ENCODE peak calls at places on chromosomes 4 and X, in seven cellular contexts. N is fibroblast of mammary gland, W is psoas muscle, D is NCI-H1694 treated with DMSO at 0.1 percent for 48 hours, F is tibial artery, V is HuH-7, X is foreskin keratinocyte. B is an unnamed sample.

GRCh38 chr4:177901786-177902185 is 459.5 kb upstream of the AGA start:
- DNase-seq in F (no peak), N (peak), X (no peak), D (no peak), V (no peak), W (no peak), B (no peak)

GRCh38 chr4:118351851-118352827 is 664 bp downstream of the PRSS12 start:
- DNase-seq in D (no peak), X (peak), V (peak), N (peak), F (no peak), W (peak), B (no peak)

GRCh38 chrX:131305926-131306325 is 16.8 kb upstream of the IGSF1 start:
- DNase-seq in N (no peak), F (no peak), X (no peak), D (no peak), W (no peak), V (no peak), B (no peak)

GRCh38 chrX:28610746-28611145 is 23.5 kb downstream of the IL1RAPL1 start:
- DNase-seq in X (no peak), D (no peak), W (no peak), V (no peak), N (no peak), F (no peak), B (no peak)

GRCh38 chr4:120922390-120923200 is at the start of gene PRDM5:
- DNase-seq in W (peak), X (peak), V (no peak), N (peak), F (peak), D (no peak), B (no peak)

GRCh38 chrX:119622356-119623232 is 16.4 kb upstream of the NKRF start:
- DNase-seq in W (no peak), N (peak), F (no peak), X (no peak), D (no peak), V (no peak), B (no peak)

GRCh38 chr4:126939401-126939800 is 693.4 kb upstream of the INTU start:
- DNase-seq in D (no peak), F (no peak), V (no peak), X (peak), N (peak), W (no peak), B (no peak)

GRCh38 chr4:54186371-54186770 is 42.7 kb upstream of the PDGFRA start:
- DNase-seq in X (no peak), W (no peak), F (no peak), D (no peak), N (no peak), V (no peak), B (no peak)

GRCh38 chr4:80237992-80238391 is 28.5 kb upstream of the FGF5 start:
- DNase-seq in D (no peak), N (peak), W (no peak), V (no peak), F (no peak), X (peak), B (no peak)

GRCh38 chrX:44817029-44817428 is 26.8 kb upstream of the DUSP21 start:
- DNase-seq in D (no peak), F (no peak), N (no peak), X (no peak), W (no peak), V (no peak), B (no peak)

B was measured in GM12878.